ENCODE peak calls at places on chromosomes 4 and X, in five cellular contexts. P is NCI-H345; D is pons; W is stimulated activated naive B cell treated with anti-CD40 and anti-IgM and Interleukin-4, amounts not matched to agents 10 μg/mL and 1 μg/mL and 100 μg/mL, for 72 hours; L is kidney epithelial cell. C is an unnamed sample.

GRCh38 chr4:168153596-168154440 is 61.5 kb downstream of the ANXA10 start:
- DNase-seq in P (peak), D (peak), W (peak), L (no peak), C (peak)

GRCh38 chr4:186700746-186701145 is 22.9 kb downstream of the FAT1 start:
- DNase-seq in P (no peak), D (peak), W (no peak), L (no peak), C (no peak)

GRCh38 chrX:9829308-9830267 is 43.4 kb downstream of the SHROOM2 start:
- DNase-seq in P (no peak), D (no peak), W (no peak), L (peak), C (no peak)

GRCh38 chr4:137608085-137608484 is 75.8 kb upstream of the PCDH18 start:
- DNase-seq in P (no peak), D (no peak), W (no peak), L (no peak), C (no peak)

GRCh38 chr4:175671491-175671934 is 140.6 kb downstream of the GPM6A start:
- DNase-seq in P (peak), D (peak), W (no peak), L (no peak), C (no peak)

GRCh38 chrX:12814434-12814833 is 23.2 kb downstream of the PRPS2 start:
- DNase-seq in P (peak), D (peak), W (peak), L (no peak), C (no peak)

GRCh38 chrX:22325091-22325490 is 52.4 kb downstream of the CBLL2 start:
- DNase-seq in P (no peak), D (no peak), W (no peak), L (no peak), C (peak)

GRCh38 chr4:26268246-26268645 is 52.6 kb upstream of the RBPJ start:
- DNase-seq in P (no peak), D (no peak), W (no peak), L (no peak), C (no peak)

GRCh38 chr4:181007751-181008150 is 1235.5 kb upstream of the TENM3 start:
- DNase-seq in P (no peak), D (no peak), W (no peak), L (no peak), C (no peak)

GRCh38 chrX:31543565-31544125 is 471.8 kb upstream of the FTHL17 start:
- DNase-seq in P (no peak), D (no peak), W (no peak), L (no peak), C (no peak)

GRCh38 chr4:81807927-81808672 is 336.4 kb upstream of the RASGEF1B start:
- DNase-seq in P (peak), D (no peak), W (no peak), L (no peak), C (no peak)

C was measured in foreskin melanocyte.